ENCODE peak calls at places on chromosomes 5 and 9, in nine cellular contexts. U is lower lobe of right lung, L is uterus, W is vagina, R is endothelial cell of umbilical vein, X is stomach, F is neural progenitor cell, K is body of pancreas, Z is right lobe of liver. B is an unnamed sample.
A peak's percentile ranks its signal among the peaks of the same experiment; 100 is the strongest.

GRCh38 chr5:154690488-154690887 is 64.7 kb upstream of the LARP1 start:
- DNase-seq in U (no peak), L (no peak), W (no peak), R (no peak), X (no peak), F (no peak), K (no peak), Z (no peak), B (no peak)

GRCh38 chr9:116717150-116717549 is 30.0 kb downstream of the TRIM32 start:
- DNase-seq in U (no peak), L (no peak), W (no peak), R (no peak), X (no peak), F (no peak), K (no peak), Z (no peak), B (no peak)

GRCh38 chr5:32283539-32284377 is 29.0 kb downstream of the MTMR12 start:
- DNase-seq in U (no peak), L (no peak), W (no peak), R (peak; percentile 55), X (no peak), F (no peak), K (no peak), Z (no peak), B (no peak)

GRCh38 chr9:35844628-35845301 is 15.7 kb downstream of the TMEM8B start:
- DNase-seq in U (no peak), L (peak; percentile 71), W (no peak), R (peak; percentile 83), X (peak; percentile 64), F (no peak), K (peak; percentile 65), Z (no peak), B (peak; percentile 79)

GRCh38 chr9:122444366-122444765 is 33.4 kb downstream of the OR1J1 start:
- DNase-seq in U (no peak), L (no peak), W (no peak), R (no peak), X (peak; percentile 35), F (no peak), K (peak; percentile 12), Z (no peak), B (no peak)

GRCh38 chr9:2053883-2054845 is 39.0 kb downstream of the SMARCA2 start:
- DNase-seq in U (no peak), L (no peak), W (no peak), R (peak; percentile 37), X (peak; percentile 33), F (no peak), K (no peak), Z (no peak), B (peak; percentile 64)

GRCh38 chr5:24059006-24059405 is 551.6 kb downstream of the PRDM9 start:
- DNase-seq in U (no peak), L (no peak), W (no peak), R (no peak), X (no peak), F (no peak), K (no peak), Z (no peak), B (no peak)

GRCh38 chr5:126031989-126032716 is 391.1 kb upstream of the GRAMD2B start:
- DNase-seq in U (no peak), L (no peak), W (no peak), R (peak; percentile 33), X (peak; percentile 33), F (no peak), K (peak; percentile 28), Z (no peak), B (no peak)

GRCh38 chr5:53422539-53422938 is 57.9 kb upstream of the FST start:
- DNase-seq in U (no peak), L (no peak), W (no peak), R (peak; percentile 35), X (no peak), F (no peak), K (no peak), Z (no peak), B (no peak)

GRCh38 chr9:78543353-78543752 is 246.4 kb downstream of the PSAT1 start:
- DNase-seq in U (no peak), L (no peak), W (no peak), R (no peak), X (no peak), F (peak; percentile 41), K (no peak), Z (no peak), B (no peak)
- H3K4me1 ChIP-seq in U (no peaks in the 10 kb centered on the region), L (no peaks in the 10 kb centered on the region), W (no peaks in the 10 kb centered on the region), R (no peaks in the 10 kb centered on the region), X (no peaks in the 10 kb centered on the region), F (peaks cover 39% of the 10 kb centered on the region), K (no peaks in the 10 kb centered on the region), Z (no peaks in the 10 kb centered on the region), B (no peaks in the 10 kb centered on the region)

DNA sequence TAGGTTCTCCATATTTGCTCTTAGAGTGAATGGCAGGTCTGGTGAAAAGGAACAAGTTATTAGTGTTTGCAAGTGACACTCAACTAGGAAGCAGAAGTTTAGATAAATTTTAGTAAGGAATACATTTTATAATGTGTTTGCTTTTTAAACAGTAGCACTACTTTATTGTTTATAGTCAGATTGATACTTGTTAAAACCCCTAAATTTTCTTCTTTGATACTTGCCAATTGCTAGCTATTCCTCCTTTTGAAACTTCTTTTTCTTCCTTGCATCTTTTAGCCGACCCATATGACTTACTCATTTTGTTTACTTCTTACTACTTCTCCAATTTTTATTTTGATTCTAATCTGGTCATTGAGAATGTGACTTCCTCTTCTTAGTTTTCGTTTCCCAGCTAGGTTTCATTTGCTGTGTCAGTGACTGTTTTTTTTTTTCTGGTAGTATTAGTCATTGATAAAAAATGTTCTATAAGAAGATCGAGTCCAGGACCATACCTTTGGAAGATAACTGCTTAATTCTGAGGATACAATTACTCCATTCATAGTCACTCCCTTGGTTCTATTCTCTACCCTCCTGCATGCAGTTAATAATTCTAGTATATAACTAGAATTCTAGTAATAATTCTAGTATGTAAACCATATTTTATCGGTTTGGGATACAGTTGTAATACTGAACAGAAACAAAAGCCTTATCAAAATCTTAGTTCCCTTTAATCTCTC is 2.7 kb upstream of the RICTOR start:
- DNase-seq in U (no peak), L (no peak), W (no peak), R (peak; percentile 61), X (no peak), F (no peak), K (no peak), Z (no peak), B (peak; percentile 8)
- H3K4me1 ChIP-seq in U (peaks cover 45% of the 10 kb centered on the region), L (peaks cover 4% of the 10 kb centered on the region), W (peaks cover 19% of the 10 kb centered on the region), R (peaks cover 40% of the 10 kb centered on the region), X (peaks cover 47% of the 10 kb centered on the region), F (peaks cover 11% of the 10 kb centered on the region), K (peaks cover 12% of the 10 kb centered on the region), Z (no peaks in the 10 kb centered on the region), B (no peaks in the 10 kb centered on the region)

DNA sequence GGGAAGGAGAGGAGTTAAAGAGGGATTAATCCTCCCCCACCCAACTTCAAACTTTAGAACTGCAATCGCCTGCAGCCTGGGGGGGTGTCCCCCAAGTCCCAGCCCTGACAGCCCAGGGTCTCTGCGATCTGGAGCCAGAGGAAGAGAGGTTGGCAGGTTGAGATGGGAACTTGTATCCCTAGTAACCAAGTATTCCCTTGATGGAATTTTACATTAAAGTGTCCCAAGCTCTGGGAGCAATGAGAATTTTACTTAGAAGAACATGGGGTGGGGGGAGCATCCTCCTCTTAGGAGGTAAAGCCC is 6.1 kb downstream of the NR2F1-AS1 start:
- DNase-seq in U (no peak), L (no peak), W (no peak), R (no peak), X (no peak), F (peak; percentile 39), K (no peak), Z (no peak), B (no peak)
- H3K4me1 ChIP-seq in U (peaks cover 46% of the 10 kb centered on the region), L (no peaks in the 10 kb centered on the region), W (peaks cover 21% of the 10 kb centered on the region), R (peaks cover 14% of the 10 kb centered on the region), X (peaks cover 51% of the 10 kb centered on the region), F (peaks cover 84% of the 10 kb centered on the region), K (peaks cover 35% of the 10 kb centered on the region), Z (no peaks in the 10 kb centered on the region), B (no peaks in the 10 kb centered on the region)

DNA sequence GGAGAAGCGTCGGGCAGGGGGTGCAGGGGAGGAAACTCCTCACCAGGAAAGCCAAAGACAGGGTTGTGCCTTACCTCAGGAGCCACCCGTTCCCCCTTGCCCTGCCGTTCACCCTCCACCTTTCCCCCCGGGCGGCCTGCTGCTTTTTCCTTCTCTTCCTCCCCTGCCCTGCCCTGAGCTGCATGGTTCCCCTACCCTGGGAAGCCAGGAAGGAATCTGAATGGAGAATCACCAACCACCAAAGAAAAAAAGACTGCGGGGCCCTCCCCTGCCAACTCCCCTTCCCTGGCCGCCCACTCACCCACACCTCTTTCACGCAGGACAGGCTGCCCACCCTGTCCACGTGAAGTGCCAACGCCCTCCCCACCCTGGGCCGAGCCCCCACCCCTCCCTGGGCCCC is 815 bp upstream of the NFX1 start:
- DNase-seq in U (peak; percentile 48), L (peak; percentile 22), W (no peak), R (peak; percentile 23), X (no peak), F (peak; percentile 7), K (peak; percentile 13), Z (no peak), B (no peak)
- H3K4me1 ChIP-seq in U (peaks cover 54% of the 10 kb centered on the region), L (peaks cover 9% of the 10 kb centered on the region), W (peaks cover 40% of the 10 kb centered on the region), R (peaks cover 13% of the 10 kb centered on the region), X (peaks cover 66% of the 10 kb centered on the region), F (peaks cover 4% of the 10 kb centered on the region), K (peaks cover 37% of the 10 kb centered on the region), Z (no peaks in the 10 kb centered on the region), B (peaks cover 18% of the 10 kb centered on the region)

DNA sequence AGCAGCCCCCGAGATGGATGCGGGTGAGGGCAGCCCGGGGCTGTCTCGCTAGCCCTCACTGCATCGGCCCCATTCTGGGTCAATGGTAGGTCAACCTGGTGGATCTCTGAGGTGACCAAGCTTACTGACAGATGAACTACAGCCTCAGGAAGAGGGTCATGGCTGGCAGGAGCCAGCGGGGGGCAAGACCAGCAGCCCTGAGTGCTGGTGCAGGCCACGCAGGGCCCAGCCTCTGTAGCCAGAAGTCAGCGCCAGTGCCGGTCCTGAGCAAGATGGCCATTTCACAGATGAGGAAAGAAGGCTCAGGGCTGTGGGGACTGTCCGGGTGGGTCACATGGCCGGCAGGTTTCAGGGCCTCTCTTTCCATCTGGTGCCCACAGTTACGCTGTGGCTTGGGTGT is 5.1 kb upstream of the DBH start:
- DNase-seq in U (no peak), L (no peak), W (no peak), R (no peak), X (no peak), F (no peak), K (no peak), Z (no peak), B (no peak)
- H3K4me1 ChIP-seq in U (no peaks in the 10 kb centered on the region), L (no peaks in the 10 kb centered on the region), W (no peaks in the 10 kb centered on the region), R (no peaks in the 10 kb centered on the region), X (no peaks in the 10 kb centered on the region), F (peaks cover 21% of the 10 kb centered on the region), K (no peaks in the 10 kb centered on the region), Z (no peaks in the 10 kb centered on the region), B (no peaks in the 10 kb centered on the region)